ENCODE peak calls at places on chromosomes 4 and X, in eight cellular contexts. P, Y, Z, V, D, H, U and C are unnamed samples.

GRCh38 chrX:140141444-140142029 is 176.2 kb upstream of the CXorf66 start:
- DNase-seq in P (no peak), Y (peak; percentile 6), Z (peak; percentile 14), V (peak; percentile 31), D (no peak), H (peak; percentile 2), U (no peak), C (no peak)

GRCh38 chr4:56619160-56619559 is 61.9 kb downstream of the HOPX start:
- DNase-seq in P (no peak), Y (no peak), Z (no peak), V (peak; percentile 6), D (no peak), H (peak; percentile 41), U (no peak), C (no peak)

GRCh38 chr4:115370490-115370889 is 257.1 kb upstream of the NDST4 start:
- DNase-seq in P (no peak), Y (no peak), Z (no peak), V (no peak), D (no peak), H (no peak), U (no peak), C (no peak)

GRCh38 chrX:41759817-41760216 is 35.8 kb downstream of the GPR82 start:
- DNase-seq in P (no peak), Y (no peak), Z (no peak), V (peak; percentile 61), D (no peak), H (peak; percentile 6), U (no peak), C (no peak)

GRCh38 chr4:152515678-152516077 is 20.2 kb downstream of the FBXW7 start:
- DNase-seq in P (no peak), Y (no peak), Z (no peak), V (no peak), D (no peak), H (peak; percentile 40), U (no peak), C (peak; percentile 26)

GRCh38 chrX:39753296-39753996 is 344.3 kb downstream of the BCOR start:
- DNase-seq in P (no peak), Y (no peak), Z (no peak), V (peak; percentile 52), D (no peak), H (peak; percentile 55), U (no peak), C (no peak)

GRCh38 chr4:83010111-83010521 is 507 bp downstream of the LIN54 start:
- DNase-seq in P (no peak), Y (no peak), Z (no peak), V (peak; percentile 47), D (no peak), H (peak; percentile 11), U (no peak), C (no peak)

GRCh38 chr4:41465135-41465761 is 72.7 kb upstream of the LIMCH1 start:
- DNase-seq in P (no peak), Y (no peak), Z (no peak), V (no peak), D (no peak), H (no peak), U (no peak), C (no peak)

GRCh38 chr4:112416464-112416863 is 99.5 kb downstream of the NEUROG2 start:
- DNase-seq in P (no peak), Y (no peak), Z (no peak), V (no peak), D (no peak), H (no peak), U (no peak), C (no peak)

GRCh38 chr4:2650276-2650675 is 105.9 kb downstream of the TNIP2 start:
- DNase-seq in P (no peak), Y (no peak), Z (no peak), V (no peak), D (no peak), H (no peak), U (no peak), C (no peak)

GRCh38 chr4:77355731-77356130 is 198.7 kb downstream of the CCNG2 start:
- DNase-seq in P (no peak), Y (no peak), Z (no peak), V (no peak), D (no peak), H (no peak), U (no peak), C (no peak)

GRCh38 chr4:69092190-69092589 is 4.1 kb upstream of the UGT2B7 start:
- DNase-seq in P (no peak), Y (no peak), Z (no peak), V (peak; percentile 33), D (no peak), H (peak; percentile 52), U (no peak), C (peak; percentile 38)

GRCh38 chrX:70096052-70096451 is 33.8 kb downstream of the OTUD6A start:
- DNase-seq in P (no peak), Y (no peak), Z (no peak), V (peak; percentile 4), D (no peak), H (peak; percentile 11), U (no peak), C (no peak)

GRCh38 chr4:99808260-99808857 is 8.3 kb upstream of the DAPP1 start:
- DNase-seq in P (no peak), Y (no peak), Z (peak; percentile 14), V (peak; percentile 72), D (no peak), H (peak; percentile 53), U (peak; percentile 48), C (no peak)

GRCh38 chr4:1572521-1572920 is 111.6 kb downstream of the FAM53A start:
- DNase-seq in P (no peak), Y (no peak), Z (no peak), V (no peak), D (no peak), H (no peak), U (no peak), C (no peak)

GRCh38 chrX:102154218-102154860 is 1.4 kb downstream of the BEX5 start:
- DNase-seq in P (no peak), Y (no peak), Z (no peak), V (no peak), D (no peak), H (no peak), U (no peak), C (no peak)

GRCh38 chr4:87502580-87503238 is 26.5 kb downstream of the SPARCL1 start:
- DNase-seq in P (no peak), Y (no peak), Z (no peak), V (no peak), D (no peak), H (no peak), U (no peak), C (no peak)

GRCh38 chr4:105989411-105990242 is 94.4 kb downstream of the NPNT start:
- DNase-seq in P (no peak), Y (no peak), Z (no peak), V (no peak), D (no peak), H (no peak), U (no peak), C (no peak)

GRCh38 chr4:40448875-40449274 is 113.7 kb downstream of the CHRNA9 start:
- DNase-seq in P (no peak), Y (no peak), Z (no peak), V (no peak), D (no peak), H (no peak), U (no peak), C (no peak)

GRCh38 chr4:54107951-54108740 is 8.2 kb downstream of the GSX2 start:
- DNase-seq in P (no peak), Y (no peak), Z (no peak), V (no peak), D (no peak), H (no peak), U (no peak), C (no peak)
- H3K4me3 ChIP-seq in P (no peak overlapping the region), Y (no peak overlapping the region), Z (no peak overlapping the region), V (no peak overlapping the region), D (no peak overlapping the region), H (peak overlapping the region; percentile 33), U (no peak overlapping the region), C (peak overlapping the region; percentile 31)

GRCh38 chrX:28585767-28586166 is 1.5 kb upstream of the IL1RAPL1 start:
- DNase-seq in P (no peak), Y (no peak), Z (no peak), V (no peak), D (no peak), H (no peak), U (no peak), C (no peak)

GRCh38 chrX:28584025-28584424 is 3.2 kb upstream of the IL1RAPL1 start:
- DNase-seq in P (no peak), Y (no peak), Z (no peak), V (no peak), D (no peak), H (no peak), U (no peak), C (no peak)

GRCh38 chrX:28589048-28589447 is 1.8 kb downstream of the IL1RAPL1 start:
- DNase-seq in P (no peak), Y (no peak), Z (no peak), V (no peak), D (no peak), H (no peak), U (no peak), C (no peak)

GRCh38 chrX:28586291-28586690 is 955 bp upstream of the IL1RAPL1 start:
- DNase-seq in P (no peak), Y (no peak), Z (no peak), V (no peak), D (peak; percentile 21), H (peak; percentile 21), U (peak; percentile 19), C (no peak)

GRCh38 chrX:28586891-28587635 is at the start of gene IL1RAPL1:
- DNase-seq in P (no peak), Y (no peak), Z (no peak), V (peak; percentile 1), D (no peak), H (peak; percentile 56), U (no peak), C (no peak)
- TF ChIP-seq CTCF in P (no peak), Y (no peak), Z (peak; percentile 9), V (no peak), D (no peak), H (peak; percentile 30), U (peak; percentile 34), C (no peak)

GRCh38 chrX:115595049-115595448 is 34.1 kb downstream of the PLS3 start:
- DNase-seq in P (no peak), Y (no peak), Z (no peak), V (no peak), D (no peak), H (no peak), U (no peak), C (no peak)
- H3K4me3 ChIP-seq in P (no peak overlapping the region), Y (no peak overlapping the region), Z (no peak overlapping the region), V (no peak overlapping the region), D (peak overlapping the region; percentile 8), H (peak overlapping the region; percentile 39), U (peak overlapping the region; percentile 65), C (no peak overlapping the region)

DNA sequence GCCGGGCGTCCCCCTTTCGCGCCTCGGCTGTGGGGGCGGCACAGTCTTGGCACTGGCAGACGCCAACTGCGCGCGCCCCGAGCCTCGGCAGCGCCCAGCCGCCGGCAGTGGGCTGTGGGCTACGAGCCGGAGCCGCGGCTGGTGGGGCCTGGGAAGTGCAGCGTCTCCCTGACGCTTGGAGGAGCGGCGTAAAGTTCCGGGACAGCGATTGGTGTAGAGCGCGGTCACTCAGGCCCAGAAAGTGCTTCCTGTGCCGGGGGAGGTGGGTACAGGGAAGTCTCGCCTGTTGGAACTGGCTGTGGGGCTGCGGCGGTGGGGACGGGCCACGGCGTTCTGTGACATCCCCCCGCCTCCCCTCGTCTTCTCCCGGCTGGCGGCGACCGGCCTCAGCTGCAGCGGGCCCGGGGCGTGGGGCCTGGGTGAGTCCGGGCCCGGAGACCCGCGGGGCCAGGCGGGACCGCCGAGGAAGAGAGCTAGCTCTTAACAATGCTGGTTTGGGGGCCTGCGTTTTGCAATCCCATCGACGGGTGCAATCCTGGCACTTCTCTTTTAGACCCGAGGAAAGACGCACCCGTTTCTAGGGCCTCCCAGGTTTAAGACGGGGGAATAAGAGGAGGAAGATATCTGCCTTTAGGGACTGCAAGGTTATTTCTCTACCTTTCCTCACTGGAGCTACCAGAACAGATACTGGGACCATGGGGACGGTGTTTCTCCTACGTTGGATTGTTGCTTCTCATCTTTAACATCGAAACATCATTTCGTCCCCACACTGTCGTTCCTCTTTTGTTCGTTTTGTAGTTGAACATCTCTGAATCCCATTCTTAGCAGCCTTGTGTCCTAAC is at the start of the genes RWDD4 and TRAPPC11:
- DNase-seq in P (peak; percentile 99), Y (peak; percentile 95), Z (peak; percentile 96), V (peak; percentile 99), D (peak; percentile 98), H (peak; percentile 99), U (peak; percentile 99), C (peak; percentile 95)
- TF ChIP-seq CTCF in P (no peak), Y (no peak), Z (peak; percentile 21), V (no peak), D (peak; percentile 80), H (peak; percentile 28), U (peak; percentile 50), C (peak; percentile 7)